ENCODE peak calls at places on chromosomes 6 and 20, in seven cellular contexts. S, M, Z, W, X, P and G are unnamed samples.

GRCh38 chr6:137927777-137928218 is 60.7 kb downstream of the TNFAIP3 start:
- DNase-seq in W (no peak), M (peak; percentile 35), Z (no peak), S (peak; percentile 63), P (peak; percentile 60), X (no peak), G (no peak)

GRCh38 chr20:23086931-23087411 is 847 bp upstream of the CD93 start:
- DNase-seq in W (no peak), S (no peak), Z (no peak), M (no peak), P (no peak), X (no peak), G (no peak)

GRCh38 chr6:56671160-56671559 is 28.5 kb upstream of the DST start:
- DNase-seq in P (no peak), M (no peak), S (no peak), X (no peak), W (no peak), Z (no peak), G (no peak)

GRCh38 chr20:53664121-53664520 is 70.5 kb upstream of the ZNF217 start:
- DNase-seq in M (no peak), P (no peak), W (no peak), S (no peak), X (no peak), Z (no peak), G (no peak)

GRCh38 chr20:61899971-61900370 is 165.7 kb downstream of the TAF4 start:
- DNase-seq in W (no peak), M (no peak), P (no peak), X (no peak), Z (no peak), S (no peak), G (no peak)

GRCh38 chr20:60046011-60046413 is 87.8 kb downstream of the CDH26 start:
- DNase-seq in P (no peak), S (peak; percentile 80), X (no peak), W (no peak), Z (peak; percentile 71), M (no peak), G (no peak)

GRCh38 chr20:34355427-34355826 is 7.6 kb upstream of the ITCH start:
- DNase-seq in Z (no peak), M (no peak), P (no peak), W (no peak), X (no peak), S (no peak), G (no peak)

GRCh38 chr6:128519931-128520435 is 416 bp downstream of the PTPRK start:
- DNase-seq in M (peak; percentile 77), Z (no peak), S (no peak), X (no peak), W (no peak), P (peak; percentile 33), G (no peak)

GRCh38 chr6:118892248-118893094 is 1.5 kb upstream of the ASF1A start:
- DNase-seq in P (no peak), S (peak; percentile 32), M (no peak), Z (no peak), W (no peak), X (no peak), G (no peak)

GRCh38 chr6:129786548-129786947 is 74.6 kb downstream of the TMEM244 start:
- DNase-seq in M (no peak), S (peak; percentile 30), X (no peak), W (no peak), Z (no peak), P (no peak), G (no peak)

GRCh38 chr20:50224553-50225255 is 34.1 kb downstream of the CEBPB start:
- DNase-seq in P (no peak), X (no peak), M (peak; percentile 95), Z (no peak), W (no peak), S (peak; percentile 98), G (peak; percentile 66)

GRCh38 chr6:21679761-21680265 is 86.3 kb downstream of the SOX4 start:
- DNase-seq in M (peak; percentile 91), Z (no peak), S (peak; percentile 79), W (no peak), X (no peak), P (no peak), G (no peak)

GRCh38 chr6:37007340-37008043 is 2.0 kb downstream of the FGD2 start:
- DNase-seq in S (no peak), X (no peak), M (no peak), W (no peak), Z (no peak), P (no peak), G (no peak)

GRCh38 chr6:38715016-38715809 is at the start of gene DNAH8:
- DNase-seq in M (peak; percentile 23), X (no peak), P (no peak), W (peak; percentile 15), S (peak; percentile 8), Z (no peak), G (no peak)

GRCh38 chr6:72953901-72954494 is 271.3 kb downstream of the KHDC1L start:
- DNase-seq in M (peak; percentile 73), X (no peak), Z (no peak), W (no peak), S (peak; percentile 58), P (no peak), G (no peak)

GRCh38 chr6:7705483-7705882 is 20.4 kb upstream of the BMP6 start:
- DNase-seq in Z (no peak), P (no peak), M (no peak), X (no peak), W (no peak), S (no peak), G (peak; percentile 77)

GRCh38 chr6:52227495-52227894 is 16.8 kb downstream of the IL17F start:
- DNase-seq in W (no peak), Z (no peak), M (no peak), P (no peak), S (no peak), X (no peak), G (no peak)

GRCh38 chr20:52731086-52731485 is 241.1 kb upstream of the TSHZ2 start:
- DNase-seq in M (no peak), Z (no peak), S (no peak), W (peak; percentile 9), X (no peak), P (no peak), G (no peak)

GRCh38 chr6:84825461-84825860 is 61.1 kb upstream of the TBX18 start:
- DNase-seq in X (no peak), P (no peak), Z (no peak), S (peak; percentile 19), W (no peak), M (peak; percentile 78), G (no peak)

GRCh38 chr6:39758905-39759605 is 33.1 kb upstream of the DAAM2 start:
- DNase-seq in X (no peak), M (no peak), S (peak; percentile 6), W (no peak), P (no peak), Z (no peak), G (no peak)

GRCh38 chr6:135183532-135184440 is 2.7 kb downstream of the MYB start:
- DNase-seq in X (peak; percentile 20), S (peak; percentile 33), W (peak; percentile 66), M (peak; percentile 57), Z (peak; percentile 67), P (peak; percentile 68), G (no peak)

GRCh38 chr6:93059911-93060310 is 359.4 kb downstream of the EPHA7 start:
- DNase-seq in P (no peak), M (no peak), X (no peak), S (no peak), W (no peak), Z (no peak), G (no peak)

GRCh38 chr6:20366082-20366834 is 35.4 kb upstream of the E2F3 start:
- DNase-seq in W (no peak), Z (no peak), M (no peak), S (no peak), X (no peak), P (peak; percentile 32), G (no peak)

GRCh38 chr20:48823960-48824497 is 3.8 kb downstream of the PREX1 start:
- DNase-seq in S (peak; percentile 95), Z (no peak), X (no peak), P (no peak), W (no peak), M (peak; percentile 64), G (no peak)

GRCh38 chr6:53322188-53323029 is 26.3 kb downstream of the ELOVL5 start:
- DNase-seq in M (no peak), W (no peak), P (no peak), Z (no peak), S (peak; percentile 43), X (no peak), G (no peak)

GRCh38 chr6:79076160-79076559 is 1.9 kb downstream of the PHIP start:
- DNase-seq in M (peak; percentile 35), S (peak; percentile 24), W (no peak), Z (no peak), X (no peak), P (no peak), G (no peak)

GRCh38 chr6:24307881-24308280 is 50.0 kb downstream of the DCDC2 start:
- DNase-seq in M (peak; percentile 14), P (no peak), Z (no peak), S (no peak), X (no peak), W (no peak), G (no peak)

GRCh38 chr6:130647221-130647620 is 180.0 kb upstream of the SMLR1 start:
- DNase-seq in M (peak; percentile 3), S (peak; percentile 13), X (no peak), W (no peak), Z (no peak), P (no peak), G (no peak)

GRCh38 chr6:45784250-45784649 is 231.4 kb downstream of the CLIC5 start:
- DNase-seq in M (no peak), S (no peak), W (no peak), X (no peak), Z (no peak), P (no peak), G (no peak)

GRCh38 chr6:166862287-166862977 is 93.9 kb downstream of the RNASET2 start:
- DNase-seq in S (peak; percentile 9), X (no peak), Z (peak; percentile 67), P (no peak), M (peak; percentile 5), W (peak; percentile 68), G (no peak)

GRCh38 chr20:61924211-61924857 is 141.3 kb downstream of the TAF4 start:
- DNase-seq in M (no peak), W (no peak), Z (no peak), S (no peak), X (no peak), P (no peak), G (no peak)

GRCh38 chr20:39133205-39133604 is 171.1 kb downstream of the DHX35 start:
- DNase-seq in W (no peak), Z (no peak), P (no peak), M (no peak), S (no peak), X (no peak), G (no peak)

GRCh38 chr20:2709205-2709981 is 16.8 kb downstream of the EBF4 start:
- DNase-seq in M (no peak), X (no peak), W (no peak), P (no peak), Z (no peak), S (no peak), G (no peak)

GRCh38 chr20:49595811-49596545 is 28.0 kb upstream of the PTGIS start:
- DNase-seq in W (no peak), M (peak; percentile 57), X (no peak), S (peak; percentile 65), Z (no peak), P (no peak), G (no peak)